ENCODE peak calls at places on chromosomes 12 and 14, in six cellular contexts. One of them, this sample, is unnamed.

GRCh38 chr14:57871487-57872080 is 5.7 kb upstream of the SLC35F4 start:
- DNase-seq in GF-D8: no peak
- DNase-seq in amniotic epithelial cell: peak
- DNase-seq in heart left ventricle: no peak
- DNase-seq in cardiac muscle cell: peak
- DNase-seq in stimulated activated CD4-positive, alpha-beta T cell treated with anti-CD3 and anti-CD28 coated beads, Interleukin-4, amount 100 ng/mL, for 48 hours: no peak
- DNase-seq in this sample: peak

GRCh38 chr12:65170245-65170881 is 980 bp downstream of the LEMD3 start:
- DNase-seq in stimulated activated CD4-positive, alpha-beta T cell treated with anti-CD3 and anti-CD28 coated beads, Interleukin-4, amount 100 ng/mL, for 48 hours: peak
- DNase-seq in cardiac muscle cell: peak
- DNase-seq in GF-D8: peak
- DNase-seq in amniotic epithelial cell: peak
- DNase-seq in heart left ventricle: peak
- DNase-seq in this sample: no peak

GRCh38 chr12:109783965-109784244 is 49.3 kb downstream of the TRPV4 start:
- DNase-seq in stimulated activated CD4-positive, alpha-beta T cell treated with anti-CD3 and anti-CD28 coated beads, Interleukin-4, amount 100 ng/mL, for 48 hours: no peak
- DNase-seq in GF-D8: no peak
- DNase-seq in amniotic epithelial cell: no peak
- DNase-seq in cardiac muscle cell: no peak
- DNase-seq in heart left ventricle: no peak
- DNase-seq in this sample: no peak

GRCh38 chr12:74401966-74402365 is 135.7 kb upstream of the ATXN7L3B start:
- DNase-seq in amniotic epithelial cell: no peak
- DNase-seq in GF-D8: no peak
- DNase-seq in heart left ventricle: no peak
- DNase-seq in cardiac muscle cell: no peak
- DNase-seq in stimulated activated CD4-positive, alpha-beta T cell treated with anti-CD3 and anti-CD28 coated beads, Interleukin-4, amount 100 ng/mL, for 48 hours: no peak
- DNase-seq in this sample: no peak

GRCh38 chr12:105444809-105445102 is 114.3 kb downstream of the C12orf75 start:
- DNase-seq in stimulated activated CD4-positive, alpha-beta T cell treated with anti-CD3 and anti-CD28 coated beads, Interleukin-4, amount 100 ng/mL, for 48 hours: no peak
- DNase-seq in amniotic epithelial cell: no peak
- DNase-seq in heart left ventricle: no peak
- DNase-seq in cardiac muscle cell: no peak
- DNase-seq in GF-D8: no peak
- DNase-seq in this sample: no peak

GRCh38 chr14:34678306-34678705 is 36.1 kb downstream of the CFL2 start:
- DNase-seq in amniotic epithelial cell: no peak
- DNase-seq in cardiac muscle cell: peak
- DNase-seq in heart left ventricle: no peak
- DNase-seq in stimulated activated CD4-positive, alpha-beta T cell treated with anti-CD3 and anti-CD28 coated beads, Interleukin-4, amount 100 ng/mL, for 48 hours: no peak
- DNase-seq in GF-D8: no peak
- DNase-seq in this sample: no peak

GRCh38 chr14:59438148-59438766 is 26.9 kb downstream of the GPR135 start:
- DNase-seq in GF-D8: no peak
- DNase-seq in amniotic epithelial cell: peak
- DNase-seq in stimulated activated CD4-positive, alpha-beta T cell treated with anti-CD3 and anti-CD28 coated beads, Interleukin-4, amount 100 ng/mL, for 48 hours: no peak
- DNase-seq in heart left ventricle: no peak
- DNase-seq in cardiac muscle cell: peak
- DNase-seq in this sample: no peak

GRCh38 chr12:48183876-48184548 is 568 bp downstream of the CCDC184 start:
- DNase-seq in GF-D8: no peak
- DNase-seq in amniotic epithelial cell: no peak
- DNase-seq in heart left ventricle: no peak
- DNase-seq in stimulated activated CD4-positive, alpha-beta T cell treated with anti-CD3 and anti-CD28 coated beads, Interleukin-4, amount 100 ng/mL, for 48 hours: no peak
- DNase-seq in cardiac muscle cell: no peak
- DNase-seq in this sample: peak

GRCh38 chr14:63204407-63205280 is at the start of gene RHOJ:
- DNase-seq in GF-D8: no peak
- DNase-seq in heart left ventricle: peak
- DNase-seq in cardiac muscle cell: peak
- DNase-seq in stimulated activated CD4-positive, alpha-beta T cell treated with anti-CD3 and anti-CD28 coated beads, Interleukin-4, amount 100 ng/mL, for 48 hours: no peak
- DNase-seq in amniotic epithelial cell: peak
- DNase-seq in this sample: peak

GRCh38 chr12:117098361-117099217 is 627 bp downstream of the TESC start:
- DNase-seq in stimulated activated CD4-positive, alpha-beta T cell treated with anti-CD3 and anti-CD28 coated beads, Interleukin-4, amount 100 ng/mL, for 48 hours: peak
- DNase-seq in amniotic epithelial cell: no peak
- DNase-seq in GF-D8: no peak
- DNase-seq in heart left ventricle: no peak
- DNase-seq in cardiac muscle cell: no peak
- DNase-seq in this sample: no peak

GRCh38 chr12:113926792-113927191 is 39.3 kb downstream of the RBM19 start:
- DNase-seq in stimulated activated CD4-positive, alpha-beta T cell treated with anti-CD3 and anti-CD28 coated beads, Interleukin-4, amount 100 ng/mL, for 48 hours: no peak
- DNase-seq in heart left ventricle: no peak
- DNase-seq in GF-D8: no peak
- DNase-seq in cardiac muscle cell: no peak
- DNase-seq in amniotic epithelial cell: no peak
- DNase-seq in this sample: no peak

GRCh38 chr12:94416613-94417012 is 43.1 kb downstream of the CEP83 start:
- DNase-seq in cardiac muscle cell: no peak
- DNase-seq in GF-D8: no peak
- DNase-seq in amniotic epithelial cell: no peak
- DNase-seq in heart left ventricle: no peak
- DNase-seq in stimulated activated CD4-positive, alpha-beta T cell treated with anti-CD3 and anti-CD28 coated beads, Interleukin-4, amount 100 ng/mL, for 48 hours: no peak
- DNase-seq in this sample: peak

GRCh38 chr12:65533177-65533883 is 254.8 kb downstream of the MSRB3 start:
- DNase-seq in GF-D8: peak
- DNase-seq in amniotic epithelial cell: peak
- DNase-seq in heart left ventricle: no peak
- DNase-seq in stimulated activated CD4-positive, alpha-beta T cell treated with anti-CD3 and anti-CD28 coated beads, Interleukin-4, amount 100 ng/mL, for 48 hours: no peak
- DNase-seq in cardiac muscle cell: peak
- DNase-seq in this sample: no peak

GRCh38 chr14:60179296-60179924 is 14.2 kb upstream of the DHRS7 start:
- DNase-seq in stimulated activated CD4-positive, alpha-beta T cell treated with anti-CD3 and anti-CD28 coated beads, Interleukin-4, amount 100 ng/mL, for 48 hours: no peak
- DNase-seq in cardiac muscle cell: no peak
- DNase-seq in GF-D8: no peak
- DNase-seq in heart left ventricle: no peak
- DNase-seq in amniotic epithelial cell: no peak
- DNase-seq in this sample: no peak

This sample was measured in retina.